ENCODE peak calls at places on chromosomes 7 and 10, in five cellular contexts. One of them, this sample, is unnamed.

GRCh38 chr7:28533731-28534531 is 121.6 kb downstream of the CREB5 start:
- DNase-seq in CD8-positive, alpha-beta T cell: no peak
- DNase-seq in CD8-positive, alpha-beta memory T cell: no peak
- DNase-seq in GM23248: peak; percentile 64
- DNase-seq in psoas muscle: peak; percentile 36
- DNase-seq in this sample: no peak

GRCh38 chr10:118567701-118568248 is 27.7 kb downstream of the PRLHR start:
- DNase-seq in CD8-positive, alpha-beta T cell: no peak
- DNase-seq in GM23248: no peak
- DNase-seq in CD8-positive, alpha-beta memory T cell: no peak
- DNase-seq in psoas muscle: no peak
- DNase-seq in this sample: no peak

GRCh38 chr7:67616517-67616916 is 619.9 kb downstream of the TYW1 start:
- DNase-seq in psoas muscle: no peak
- DNase-seq in CD8-positive, alpha-beta memory T cell: no peak
- DNase-seq in CD8-positive, alpha-beta T cell: no peak
- DNase-seq in GM23248: no peak
- DNase-seq in this sample: no peak

GRCh38 chr7:88311675-88312036 is 5.0 kb upstream of the STEAP4 start:
- DNase-seq in psoas muscle: no peak
- DNase-seq in CD8-positive, alpha-beta T cell: no peak
- DNase-seq in CD8-positive, alpha-beta memory T cell: no peak
- DNase-seq in GM23248: no peak
- DNase-seq in this sample: no peak

GRCh38 chr7:124649397-124650029 is 116.1 kb downstream of the GPR37 start:
- DNase-seq in GM23248: no peak
- DNase-seq in psoas muscle: no peak
- DNase-seq in CD8-positive, alpha-beta T cell: no peak
- DNase-seq in CD8-positive, alpha-beta memory T cell: no peak
- DNase-seq in this sample: no peak

GRCh38 chr10:16853201-16853600 is 36.0 kb upstream of the RSU1 start:
- DNase-seq in psoas muscle: no peak
- DNase-seq in GM23248: peak; percentile 47
- DNase-seq in CD8-positive, alpha-beta T cell: no peak
- DNase-seq in CD8-positive, alpha-beta memory T cell: no peak
- DNase-seq in this sample: no peak

GRCh38 chr10:47028466-47028865 is 117.2 kb downstream of the PTPN20 start:
- DNase-seq in GM23248: no peak
- DNase-seq in CD8-positive, alpha-beta memory T cell: no peak
- DNase-seq in CD8-positive, alpha-beta T cell: no peak
- DNase-seq in psoas muscle: peak; percentile 6
- DNase-seq in this sample: no peak

GRCh38 chr7:126791306-126791705 is 461.4 kb downstream of the GRM8 start:
- DNase-seq in CD8-positive, alpha-beta T cell: no peak
- DNase-seq in CD8-positive, alpha-beta memory T cell: no peak
- DNase-seq in GM23248: peak; percentile 7
- DNase-seq in psoas muscle: no peak
- DNase-seq in this sample: no peak

GRCh38 chr7:134554417-134554966 is 5.6 kb downstream of the AKR1B15 start:
- DNase-seq in psoas muscle: no peak
- DNase-seq in GM23248: no peak
- DNase-seq in CD8-positive, alpha-beta memory T cell: no peak
- DNase-seq in CD8-positive, alpha-beta T cell: no peak
- DNase-seq in this sample: no peak
- H3K27me3 ChIP-seq in psoas muscle: no peaks in the 10 kb centered on the region
- H3K27me3 ChIP-seq in GM23248: peaks cover 17% of the 10 kb centered on the region
- H3K27me3 ChIP-seq in CD8-positive, alpha-beta memory T cell: no peaks in the 10 kb centered on the region
- H3K27me3 ChIP-seq in CD8-positive, alpha-beta T cell: no peaks in the 10 kb centered on the region
- H3K27me3 ChIP-seq in this sample: no peaks in the 10 kb centered on the region

GRCh38 chr10:97961979-97962378 is 68.4 kb downstream of the CRTAC1 start:
- DNase-seq in GM23248: no peak
- DNase-seq in CD8-positive, alpha-beta T cell: no peak
- DNase-seq in CD8-positive, alpha-beta memory T cell: no peak
- DNase-seq in psoas muscle: no peak
- DNase-seq in this sample: no peak
- H3K27me3 ChIP-seq in GM23248: peaks cover 4% of the 10 kb centered on the region
- H3K27me3 ChIP-seq in CD8-positive, alpha-beta T cell: peaks cover 4% of the 10 kb centered on the region
- H3K27me3 ChIP-seq in CD8-positive, alpha-beta memory T cell: peaks cover 9% of the 10 kb centered on the region
- H3K27me3 ChIP-seq in psoas muscle: peaks cover 35% of the 10 kb centered on the region
- H3K27me3 ChIP-seq in this sample: no peaks in the 10 kb centered on the region

DNA sequence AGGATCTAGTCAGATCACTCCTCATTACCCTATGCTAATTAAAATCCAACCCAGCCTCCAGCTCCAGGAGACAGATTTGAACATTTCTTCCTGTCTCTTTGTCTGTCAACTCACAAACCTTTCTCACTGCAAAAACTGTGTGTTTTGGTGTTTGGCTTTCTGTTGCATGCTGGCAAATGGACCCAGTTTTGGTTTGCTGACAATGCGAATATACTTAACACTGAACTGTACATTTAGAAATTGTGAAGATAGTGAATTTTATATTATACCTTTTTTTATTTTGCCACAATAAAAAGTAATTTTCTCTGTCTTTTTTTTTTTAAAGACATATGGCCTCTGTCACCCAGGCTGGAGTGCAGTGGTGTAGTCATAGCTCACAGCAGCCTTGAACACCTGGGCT is 18.3 kb upstream of the TNPO3 start:
- DNase-seq in psoas muscle: no peak
- DNase-seq in CD8-positive, alpha-beta memory T cell: no peak
- DNase-seq in GM23248: no peak
- DNase-seq in CD8-positive, alpha-beta T cell: no peak
- DNase-seq in this sample: no peak
- H3K27me3 ChIP-seq in psoas muscle: peaks cover 10% of the 10 kb centered on the region
- H3K27me3 ChIP-seq in CD8-positive, alpha-beta memory T cell: no peaks in the 10 kb centered on the region
- H3K27me3 ChIP-seq in GM23248: peaks cover 18% of the 10 kb centered on the region
- H3K27me3 ChIP-seq in CD8-positive, alpha-beta T cell: no peaks in the 10 kb centered on the region
- H3K27me3 ChIP-seq in this sample: no peaks in the 10 kb centered on the region

GRCh38 chr7:25091757-25092156 is 33.3 kb downstream of the CYCS start:
- DNase-seq in CD8-positive, alpha-beta T cell: no peak
- DNase-seq in CD8-positive, alpha-beta memory T cell: no peak
- DNase-seq in psoas muscle: no peak
- DNase-seq in GM23248: no peak
- DNase-seq in this sample: no peak
- H3K27me3 ChIP-seq in CD8-positive, alpha-beta T cell: no peaks in the 10 kb centered on the region
- H3K27me3 ChIP-seq in CD8-positive, alpha-beta memory T cell: no peaks in the 10 kb centered on the region
- H3K27me3 ChIP-seq in psoas muscle: no peaks in the 10 kb centered on the region
- H3K27me3 ChIP-seq in GM23248: no peaks in the 10 kb centered on the region
- H3K27me3 ChIP-seq in this sample: no peaks in the 10 kb centered on the region

DNA sequence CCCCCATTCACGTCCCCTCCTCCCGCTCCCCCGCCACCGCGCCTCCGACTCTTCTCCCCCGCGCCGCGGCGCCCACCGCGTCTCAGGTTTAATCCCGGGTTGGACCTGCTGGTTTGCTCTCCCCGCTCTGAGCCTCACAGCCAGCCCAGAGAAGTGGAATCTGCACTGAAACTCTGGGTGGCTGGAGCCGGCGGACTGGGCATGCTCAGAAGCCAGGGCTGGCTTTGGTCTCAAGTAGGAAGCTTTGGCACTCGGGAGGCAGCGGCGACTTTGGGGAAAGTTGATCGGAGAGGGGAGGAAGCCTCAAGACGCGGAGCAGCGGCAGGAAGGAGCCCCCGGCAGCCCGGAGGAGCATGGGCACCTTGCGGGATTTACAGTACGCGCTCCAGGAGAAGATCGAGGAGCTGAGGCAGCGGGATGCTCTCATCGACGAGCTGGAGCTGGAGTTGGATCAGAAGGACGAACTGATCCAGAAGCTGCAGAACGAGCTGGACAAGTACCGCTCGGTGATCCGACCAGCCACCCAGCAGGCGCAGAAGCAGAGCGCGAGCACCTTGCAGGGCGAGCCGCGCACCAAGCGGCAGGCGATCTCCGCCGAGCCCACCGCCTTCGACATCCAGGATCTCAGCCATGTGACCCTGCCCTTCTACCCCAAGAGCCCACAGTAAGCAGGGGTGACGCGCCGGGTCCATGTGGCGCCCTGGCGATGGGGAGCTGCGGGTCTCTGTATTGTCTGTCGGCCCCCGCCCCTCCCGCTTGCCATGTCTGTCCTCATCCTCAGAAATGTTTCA is at the start of gene PRKG1:
- DNase-seq in GM23248: peak; percentile 89
- DNase-seq in psoas muscle: peak; percentile 76
- DNase-seq in CD8-positive, alpha-beta memory T cell: no peak
- DNase-seq in CD8-positive, alpha-beta T cell: no peak
- DNase-seq in this sample: peak; percentile 78
- H3K27me3 ChIP-seq in GM23248: no peaks in the 10 kb centered on the region
- H3K27me3 ChIP-seq in psoas muscle: no peaks in the 10 kb centered on the region
- H3K27me3 ChIP-seq in CD8-positive, alpha-beta memory T cell: peaks cover 12% of the 10 kb centered on the region
- H3K27me3 ChIP-seq in CD8-positive, alpha-beta T cell: peaks cover 4% of the 10 kb centered on the region
- H3K27me3 ChIP-seq in this sample: no peaks in the 10 kb centered on the region

DNA sequence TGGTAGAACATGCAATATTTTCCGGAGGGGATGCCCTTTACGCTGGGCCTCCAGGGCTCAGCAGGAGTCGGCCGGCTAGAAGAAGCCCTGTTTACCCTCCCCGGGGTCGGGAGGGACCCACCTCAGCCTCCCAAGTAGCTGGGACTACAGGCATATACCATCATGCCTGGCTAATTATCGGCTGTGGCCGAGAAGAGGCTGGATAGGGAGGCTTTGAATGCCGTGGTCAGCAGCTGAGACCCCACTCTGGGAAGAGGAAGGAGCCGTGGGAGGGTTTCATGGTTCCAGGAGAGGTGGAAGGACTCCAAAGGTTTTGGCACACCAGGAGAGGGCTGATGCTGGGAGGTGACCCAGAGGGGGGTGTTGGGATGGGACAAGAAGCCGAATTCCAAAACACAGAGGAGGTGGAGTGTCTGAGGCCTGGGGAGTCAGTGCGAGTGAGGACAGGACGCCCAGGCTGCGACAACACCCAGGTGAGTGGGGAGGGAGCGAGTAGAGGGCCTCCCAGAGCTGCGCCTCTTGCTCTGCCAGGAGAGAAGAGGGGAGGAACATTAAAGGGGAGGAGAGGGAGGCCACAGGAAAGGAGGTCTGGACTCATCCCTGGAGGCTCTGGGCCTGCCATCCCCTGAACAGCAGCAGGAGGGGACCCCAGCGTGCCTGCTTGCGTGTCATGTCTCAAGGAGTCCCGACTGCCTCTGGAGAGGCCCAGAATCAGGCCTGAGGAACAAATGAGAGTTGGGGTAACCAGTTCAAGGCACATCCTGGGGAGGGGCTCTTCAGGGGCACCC is 19.6 kb downstream of the GRID2IP start:
- DNase-seq in CD8-positive, alpha-beta memory T cell: no peak
- DNase-seq in CD8-positive, alpha-beta T cell: no peak
- DNase-seq in psoas muscle: no peak
- DNase-seq in GM23248: no peak
- DNase-seq in this sample: no peak
- H3K27me3 ChIP-seq in CD8-positive, alpha-beta memory T cell: peaks cover 9% of the 10 kb centered on the region
- H3K27me3 ChIP-seq in CD8-positive, alpha-beta T cell: peaks cover 5% of the 10 kb centered on the region
- H3K27me3 ChIP-seq in psoas muscle: peaks cover 75% of the 10 kb centered on the region
- H3K27me3 ChIP-seq in GM23248: peaks cover 47% of the 10 kb centered on the region
- H3K27me3 ChIP-seq in this sample: no peaks in the 10 kb centered on the region

GRCh38 chr7:94451276-94451675 is 56.6 kb downstream of the COL1A2 start:
- DNase-seq in GM23248: no peak
- DNase-seq in CD8-positive, alpha-beta memory T cell: no peak
- DNase-seq in CD8-positive, alpha-beta T cell: no peak
- DNase-seq in psoas muscle: no peak
- DNase-seq in this sample: no peak
- H3K27me3 ChIP-seq in GM23248: no peaks in the 10 kb centered on the region
- H3K27me3 ChIP-seq in CD8-positive, alpha-beta memory T cell: no peaks in the 10 kb centered on the region
- H3K27me3 ChIP-seq in CD8-positive, alpha-beta T cell: no peaks in the 10 kb centered on the region
- H3K27me3 ChIP-seq in psoas muscle: no peaks in the 10 kb centered on the region
- H3K27me3 ChIP-seq in this sample: no peaks in the 10 kb centered on the region

This sample was measured in pancreas.